ENCODE peak calls at places on chromosomes 4 and X, in six cellular contexts. Z is K562, Y is H1, H is GM12878, A is SK-N-SH, M is HepG2. O is an unnamed sample.
A peak's percentile ranks its signal among the peaks of the same experiment; 100 is the strongest.

GRCh38 chr4:184784628-184785257 is 41.0 kb downstream of the ACSL1 start:
- DNase-seq in M (no peak), Z (no peak), A (peak; percentile 63), H (no peak), Y (no peak), O (no peak)

GRCh38 chrX:138917781-138918180 is 206.3 kb upstream of the FGF13 start:
- DNase-seq in Z (no peak), H (no peak), Y (no peak), M (no peak), A (no peak), O (no peak)

GRCh38 chr4:38366451-38366850 is 297.5 kb upstream of the KLF3 start:
- DNase-seq in A (no peak), Z (no peak), M (no peak), Y (no peak), H (no peak), O (no peak)

GRCh38 chrX:153477458-153477857 is 7.1 kb upstream of the HAUS7 start:
- DNase-seq in H (no peak), Z (no peak), A (peak; percentile 51), M (no peak), Y (no peak), O (no peak)

GRCh38 chrX:19566359-19567141 is 51.2 kb upstream of the MAP3K15 start:
- DNase-seq in A (peak; percentile 17), Z (no peak), H (peak; percentile 24), M (peak; percentile 65), Y (no peak), O (peak; percentile 93)

GRCh38 chr4:177579649-177580048 is 137.4 kb upstream of the AGA start:
- DNase-seq in Y (no peak), M (no peak), H (no peak), Z (no peak), A (no peak), O (no peak)

GRCh38 chrX:69291111-69291510 is 125.9 kb upstream of the PJA1 start:
- DNase-seq in H (no peak), M (no peak), A (no peak), Z (no peak), Y (no peak), O (no peak)

GRCh38 chr4:88027611-88028608 is 20.5 kb downstream of the PKD2 start:
- DNase-seq in H (no peak), Z (no peak), A (no peak), Y (no peak), M (no peak), O (no peak)

GRCh38 chrX:119228506-119229290 is 7.4 kb upstream of the PGRMC1 start:
- DNase-seq in Y (no peak), A (no peak), Z (no peak), M (no peak), H (no peak), O (no peak)

GRCh38 chrX:41337140-41337539 is 3.2 kb downstream of the DDX3X start:
- DNase-seq in A (no peak), Z (no peak), H (no peak), M (no peak), Y (no peak), O (no peak)

GRCh38 chr4:147874109-147874508 is 142.2 kb downstream of the ARHGAP10 start:
- DNase-seq in Z (no peak), Y (no peak), H (no peak), M (no peak), A (no peak), O (no peak)

GRCh38 chr4:117893207-117893606 is 141.1 kb upstream of the NDST3 start:
- DNase-seq in A (no peak), Z (no peak), M (no peak), Y (no peak), H (no peak), O (no peak)

GRCh38 chr4:127586922-127587571 is 45.7 kb upstream of the INTU start:
- DNase-seq in M (peak; percentile 49), A (peak; percentile 44), Y (no peak), H (no peak), Z (peak; percentile 64), O (peak; percentile 54)

GRCh38 chr4:154208424-154208823 is 283.2 kb downstream of the DCHS2 start:
- DNase-seq in H (no peak), A (no peak), M (no peak), Z (peak; percentile 67), Y (no peak), O (no peak)

GRCh38 chr4:15769202-15769601 is 8.9 kb upstream of the CD38 start:
- DNase-seq in Y (no peak), A (no peak), Z (no peak), M (no peak), H (no peak), O (no peak)

GRCh38 chr4:136183513-136183912 is 1348.8 kb downstream of the PCDH18 start:
- DNase-seq in A (no peak), Y (no peak), Z (no peak), H (no peak), M (no peak), O (no peak)

GRCh38 chr4:4733663-4734062 is 125.8 kb upstream of the MSX1 start:
- DNase-seq in H (no peak), Y (no peak), A (no peak), Z (no peak), M (no peak), O (no peak)

GRCh38 chr4:10529891-10530786 is 72.9 kb upstream of the ZNF518B start:
- DNase-seq in H (no peak), A (no peak), Y (no peak), M (no peak), Z (no peak), O (no peak)

GRCh38 chr4:95548738-95549245 is at the start of gene UNC5C:
- DNase-seq in M (no peak), A (peak; percentile 82), H (no peak), Z (no peak), Y (peak; percentile 73), O (peak; percentile 72)

GRCh38 chr4:78749972-78750727 is 26.0 kb upstream of the BMP2K start:
- DNase-seq in Z (no peak), A (no peak), Y (no peak), M (no peak), H (peak; percentile 97), O (no peak)

GRCh38 chrX:23885803-23886202 is 21.9 kb downstream of the APOO start:
- DNase-seq in H (no peak), Y (no peak), M (no peak), A (no peak), Z (no peak), O (no peak)

DNA sequence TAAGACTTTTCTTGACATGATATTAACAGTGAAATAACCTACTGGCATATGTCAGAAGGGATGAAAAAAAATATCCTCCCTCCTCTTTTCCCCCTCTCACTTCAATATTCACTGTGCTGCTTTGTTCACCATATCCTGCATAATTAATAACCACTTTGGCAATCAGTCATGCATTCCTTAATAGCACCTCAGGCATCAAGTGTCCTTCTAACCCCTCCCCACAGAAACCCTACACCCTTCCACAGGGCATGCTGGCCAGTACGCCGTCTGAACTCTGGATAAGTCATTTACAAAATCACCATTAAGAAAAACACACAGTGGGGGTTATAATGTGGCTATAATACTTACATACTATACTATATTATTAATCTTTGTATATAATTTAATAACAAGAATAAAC is 165.9 kb downstream of the PDGFC start:
- DNase-seq in M (no peak), H (no peak), A (no peak), Z (no peak), Y (no peak), O (no peak)
- TF ChIP-seq GABPA in M (no peak), H (no peak), A (no peak), Z (no peak), Y (no peak), O (no peak)

DNA sequence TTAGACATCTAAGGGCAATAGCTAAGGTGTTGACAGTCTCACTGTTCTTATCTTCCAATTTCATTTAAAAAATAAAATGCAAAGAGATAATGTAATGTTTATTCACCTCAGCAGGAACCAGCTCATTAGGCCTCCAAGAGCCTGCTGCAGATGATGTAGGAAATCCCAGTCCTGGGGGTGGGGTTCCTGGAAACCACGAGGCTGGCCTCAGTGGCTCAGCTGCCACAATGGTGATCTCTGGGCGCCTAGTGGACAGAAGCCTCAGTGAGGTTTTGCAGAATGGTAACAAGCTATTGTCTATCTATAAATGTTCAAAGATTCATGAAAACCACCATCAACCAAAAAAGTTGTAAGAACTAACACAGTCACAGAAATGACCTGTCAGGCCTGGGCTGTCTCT is 77.3 kb downstream of the RPS3A start:
- DNase-seq in A (no peak), Z (no peak), M (no peak), H (no peak), Y (no peak), O (no peak)
- TF ChIP-seq GABPA in A (no peak), Z (no peak), M (no peak), H (no peak), Y (no peak), O (no peak)

GRCh38 chrX:115348440-115349225 is 59.1 kb downstream of the LUZP4 start:
- DNase-seq in A (no peak), Y (no peak), H (no peak), Z (no peak), M (peak; percentile 27), O (no peak)

GRCh38 chrX:115339441-115340025 is 50.0 kb downstream of the LUZP4 start:
- DNase-seq in Y (no peak), H (no peak), A (no peak), M (no peak), Z (no peak), O (no peak)

GRCh38 chrX:115345654-115346014 is 56.1 kb downstream of the LUZP4 start:
- DNase-seq in Z (no peak), H (no peak), M (no peak), A (no peak), Y (no peak), O (no peak)

GRCh38 chrX:115341421-115341820 is 51.9 kb downstream of the LUZP4 start:
- DNase-seq in H (no peak), Z (no peak), Y (no peak), M (peak; percentile 65), A (no peak), O (no peak)

GRCh38 chrX:115344885-115345653 is 55.6 kb downstream of the LUZP4 start:
- DNase-seq in M (peak; percentile 91), H (no peak), Y (no peak), A (peak; percentile 58), Z (no peak), O (no peak)
- TF ChIP-seq GABPA in M (peak; percentile 15), H (no peak), Y (no peak), A (no peak), Z (no peak), O (no peak)

GRCh38 chr4:123892997-123893745 is 496.6 kb downstream of the SPRY1 start:
- DNase-seq in M (peak; percentile 86), A (peak; percentile 64), Y (no peak), Z (no peak), H (no peak), O (no peak)
- TF ChIP-seq GABPA in M (no peak), A (no peak), Y (no peak), Z (no peak), H (no peak), O (no peak)